ENCODE peak calls at places on chromosomes 7 and 10, in four cellular contexts. H is mammary epithelial cell; I is naive thymus-derived CD4-positive, alpha-beta T cell; G is IMR-90. U is an unnamed sample.

GRCh38 chr10:3484306-3485187 is 300.5 kb downstream of the KLF6 start:
- DNase-seq in H (no peak), I (no peak), G (peak; percentile 73), U (no peak)

GRCh38 chr7:97734255-97734654 is 2.4 kb downstream of the TAC1 start:
- DNase-seq in I (no peak), H (no peak), G (no peak), U (no peak)

GRCh38 chr7:45919231-45919825 is 1.7 kb downstream of the IGFBP3 start:
- DNase-seq in G (no peak), I (no peak), H (no peak), U (no peak)

GRCh38 chr10:126208736-126209317 is 179.4 kb downstream of the ADAM12 start:
- DNase-seq in I (no peak), G (no peak), H (no peak), U (no peak)

GRCh38 chr10:12041766-12042408 is 722 bp downstream of the UPF2 start:
- DNase-seq in I (peak; percentile 17), G (peak; percentile 18), H (peak; percentile 45), U (no peak)

GRCh38 chr7:25349283-25349682 is 121.0 kb upstream of the NPVF start:
- DNase-seq in H (no peak), G (no peak), I (no peak), U (no peak)

GRCh38 chr7:133023370-133024075 is 58.4 kb downstream of the CHCHD3 start:
- DNase-seq in H (no peak), G (no peak), I (no peak), U (no peak)

GRCh38 chr7:66747385-66748126 is 7.0 kb downstream of the RABGEF1 start:
- DNase-seq in H (no peak), I (no peak), G (no peak), U (no peak)

GRCh38 chr10:89648074-89648473 is 3.0 kb upstream of the PANK1 start:
- DNase-seq in I (no peak), G (no peak), H (no peak), U (no peak)

GRCh38 chr10:97278491-97278989 is 13.9 kb downstream of the ARHGAP19 start:
- DNase-seq in I (peak; percentile 18), G (peak; percentile 93), H (peak; percentile 36), U (no peak)

GRCh38 chr7:41881313-41882130 is 178.6 kb upstream of the INHBA start:
- DNase-seq in G (peak; percentile 89), H (no peak), I (peak; percentile 85), U (peak; percentile 62)

GRCh38 chr7:47464266-47464665 is 117.6 kb downstream of the TNS3 start:
- DNase-seq in G (no peak), I (no peak), H (no peak), U (no peak)
- H3K4me1 ChIP-seq in G (peaks cover 17% of the 10 kb centered on the region), I (no peaks in the 10 kb centered on the region), H (no peaks in the 10 kb centered on the region), U (no peaks in the 10 kb centered on the region)

DNA sequence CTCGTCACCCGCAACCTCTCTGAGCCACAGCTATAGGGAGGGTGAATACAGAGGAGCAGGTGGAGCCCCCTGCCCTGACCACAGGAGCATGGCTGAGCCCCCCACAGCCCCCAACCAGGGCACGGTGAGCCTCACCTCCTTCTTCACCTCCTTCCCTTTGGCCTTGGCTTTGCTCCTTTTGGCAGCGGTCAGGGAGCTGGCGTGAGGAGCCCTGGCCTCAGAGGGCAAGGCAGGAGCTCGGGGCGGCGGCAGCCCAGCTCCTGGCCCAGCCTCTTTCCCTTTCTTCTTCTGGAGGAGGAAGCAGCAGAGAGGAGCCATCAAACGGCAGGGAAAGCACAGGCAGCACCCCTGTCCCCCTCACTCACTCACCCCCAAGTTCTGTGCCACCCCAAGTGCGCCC is 42.2 kb downstream of the SLC29A4 start:
- DNase-seq in G (no peak), H (no peak), I (no peak), U (no peak)
- H3K36me3 ChIP-seq in G (peaks cover 61% of the 10 kb centered on the region), H (peaks cover 16% of the 10 kb centered on the region), I (peaks cover 50% of the 10 kb centered on the region), U (peaks cover 4% of the 10 kb centered on the region)

GRCh38 chr7:14073543-14073942 is 84.1 kb upstream of the ETV1 start:
- DNase-seq in G (no peak), H (no peak), I (no peak), U (no peak)
- H3K9me3 ChIP-seq in G (no peaks in the 10 kb centered on the region), H (no peaks in the 10 kb centered on the region), I (no peaks in the 10 kb centered on the region), U (no peaks in the 10 kb centered on the region)

DNA sequence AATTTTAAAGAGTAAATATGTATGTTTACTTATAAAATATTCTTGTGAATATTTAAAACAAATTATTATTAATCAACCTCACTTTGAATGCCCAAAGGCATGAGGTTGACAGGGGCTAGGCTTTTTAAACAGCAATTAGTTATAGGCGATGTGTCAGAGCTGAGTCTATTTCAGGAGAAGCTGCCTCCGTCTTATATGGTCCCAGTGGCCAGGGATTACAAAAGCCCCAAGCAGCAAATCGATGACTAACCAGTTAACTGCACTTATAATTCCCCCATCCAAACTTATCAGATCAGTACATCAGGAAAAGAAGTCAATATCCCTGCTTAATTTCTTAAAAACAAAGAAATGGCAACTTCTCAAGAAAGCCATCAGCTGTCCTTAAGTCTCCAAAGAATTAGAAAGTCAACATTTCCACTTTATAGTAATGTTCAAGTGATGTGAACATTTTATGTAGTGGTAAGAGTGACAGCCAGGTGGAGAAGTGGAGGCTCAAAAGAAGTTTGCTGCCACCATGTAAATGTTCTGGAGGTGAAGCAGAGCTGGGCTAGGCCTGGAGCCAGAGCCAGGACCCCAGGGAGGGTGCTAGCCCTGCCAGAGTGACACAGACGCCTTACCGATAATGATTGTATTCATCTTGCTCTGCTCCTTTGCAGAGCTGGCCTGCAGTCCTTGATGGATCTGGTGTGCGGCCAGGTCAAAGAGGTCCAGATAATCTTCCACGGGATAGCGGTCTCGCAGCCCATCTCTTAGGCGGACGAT is 51.5 kb downstream of the CHST15 start:
- DNase-seq in H (peak; percentile 50), G (no peak), I (no peak), U (no peak)
- H3K4me1 ChIP-seq in H (peaks cover 23% of the 10 kb centered on the region), G (no peaks in the 10 kb centered on the region), I (no peaks in the 10 kb centered on the region), U (peaks cover 5% of the 10 kb centered on the region)

DNA sequence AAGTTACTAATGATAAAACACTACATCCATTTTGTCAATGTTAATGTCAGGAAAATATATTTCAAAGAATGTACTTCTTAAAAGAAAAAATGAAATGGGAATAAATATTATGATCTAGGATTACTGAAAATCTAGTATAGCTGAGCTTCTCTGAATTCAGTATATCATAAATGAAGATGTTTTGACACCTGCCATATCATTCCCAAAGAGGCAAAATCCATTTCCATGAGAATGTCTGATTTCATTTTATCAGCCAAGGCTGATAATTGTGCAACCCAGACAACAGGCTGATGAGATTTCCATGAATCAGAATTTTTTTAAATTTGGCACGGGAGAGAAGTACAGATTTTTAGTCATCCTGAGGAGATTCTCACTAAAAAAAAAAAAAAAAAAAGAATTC is 32.5 kb downstream of the ZFAND4 start:
- DNase-seq in I (no peak), G (no peak), H (no peak), U (no peak)
- H3K36me3 ChIP-seq in I (peaks cover 14% of the 10 kb centered on the region), G (no peaks in the 10 kb centered on the region), H (peaks cover 2% of the 10 kb centered on the region), U (no peaks in the 10 kb centered on the region)

GRCh38 chr10:103871006-103871405 is 15.6 kb upstream of the SH3PXD2A start:
- DNase-seq in G (no peak), H (peak; percentile 78), I (no peak), U (no peak)

GRCh38 chr10:103868200-103868599 is 12.8 kb upstream of the SH3PXD2A start:
- DNase-seq in G (no peak), H (no peak), I (no peak), U (no peak)

GRCh38 chr10:103869336-103869735 is 14.0 kb upstream of the SH3PXD2A start:
- DNase-seq in I (no peak), H (no peak), G (no peak), U (no peak)

GRCh38 chr10:103872137-103872933 is 17.0 kb upstream of the SH3PXD2A start:
- DNase-seq in G (peak; percentile 59), I (no peak), H (peak; percentile 100), U (no peak)

DNA sequence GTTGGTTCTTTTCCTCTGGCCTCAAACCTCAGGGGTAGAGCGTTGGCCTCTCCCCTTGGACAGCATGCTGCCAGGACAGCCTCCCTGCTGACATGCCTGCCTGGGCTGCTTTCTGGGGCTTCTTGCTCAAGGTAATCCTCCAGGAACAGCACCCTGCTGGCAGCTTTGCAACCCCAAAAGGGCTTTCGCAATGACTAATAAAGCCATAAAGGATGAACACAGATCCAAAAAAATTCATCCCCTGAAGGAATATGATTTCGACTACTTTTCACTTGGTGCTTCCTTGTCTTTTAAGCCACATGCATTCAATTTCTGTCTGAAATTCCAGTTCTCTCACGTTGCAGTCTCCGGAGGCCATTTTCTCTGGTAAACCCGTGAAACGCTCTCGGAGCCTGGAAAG is 15.1 kb upstream of the SH3PXD2A start:
- DNase-seq in H (peak; percentile 95), I (no peak), G (peak; percentile 40), U (no peak)
- H3K9me3 ChIP-seq in H (no peaks in the 10 kb centered on the region), I (no peaks in the 10 kb centered on the region), G (peaks cover 2% of the 10 kb centered on the region), U (no peaks in the 10 kb centered on the region)

GRCh38 chr7:1196950-1197349 is 35.7 kb upstream of the UNCX start:
- DNase-seq in H (no peak), I (no peak), G (no peak), U (no peak)
- H3K4me1 ChIP-seq in H (no peaks in the 10 kb centered on the region), I (no peaks in the 10 kb centered on the region), G (peaks cover 9% of the 10 kb centered on the region), U (peaks cover 3% of the 10 kb centered on the region)

GRCh38 chr10:812787-813186 is 118.7 kb downstream of the LARP4B start:
- DNase-seq in H (no peak), G (no peak), I (no peak), U (no peak)
- H3K36me3 ChIP-seq in H (peaks cover 32% of the 10 kb centered on the region), G (peaks cover 63% of the 10 kb centered on the region), I (peaks cover 87% of the 10 kb centered on the region), U (peaks cover 40% of the 10 kb centered on the region)

GRCh38 chr7:158271646-158272045 is 316.0 kb downstream of the PTPRN2 start:
- DNase-seq in I (no peak), G (no peak), H (no peak), U (no peak)
- H3K9me3 ChIP-seq in I (no peaks in the 10 kb centered on the region), G (peaks cover 58% of the 10 kb centered on the region), H (peaks cover 32% of the 10 kb centered on the region), U (no peaks in the 10 kb centered on the region)

U was measured in CD8-positive, alpha-beta memory T cell.